ENCODE peak calls at places on chromosomes 13 and 19, in seven cellular contexts. Z is cardiac fibroblast; C is NCI-H345; W is NCI-H1417; P is GM18507; A is hepatocyte; O is activated CD4-positive, alpha-beta T cell treated with anti-CD3 and anti-CD28 coated beads, Interleukin-2, amount 10 ng/mL, durations not matched to agents 7 days and 5 days. K is an unnamed sample.

GRCh38 chr13:95676100-95676774 is 702 bp upstream of the DNAJC3 start:
- DNase-seq in Z (peak), C (peak), W (no peak), P (no peak), A (peak), O (peak), K (peak)

GRCh38 chr13:110517505-110518149 is 43.9 kb downstream of the RAB20 start:
- DNase-seq in Z (no peak), C (no peak), W (no peak), P (no peak), A (peak), O (no peak), K (peak)

GRCh38 chr19:17075860-17076538 is 422 bp downstream of the MYO9B start:
- DNase-seq in Z (peak), C (no peak), W (peak), P (no peak), A (peak), O (peak), K (peak)

GRCh38 chr13:99916366-99917103 is 55.0 kb downstream of the ZIC5 start:
- DNase-seq in Z (peak), C (peak), W (peak), P (peak), A (peak), O (peak), K (peak)

GRCh38 chr19:44737238-44738160 is 11.0 kb upstream of the BCL3 start:
- DNase-seq in Z (peak), C (no peak), W (no peak), P (no peak), A (no peak), O (no peak), K (no peak)

GRCh38 chr13:47901451-47901850 is 99.6 kb downstream of the SUCLA2 start:
- DNase-seq in Z (peak), C (no peak), W (no peak), P (no peak), A (no peak), O (no peak), K (no peak)

GRCh38 chr19:10033614-10034013 is 20.3 kb downstream of the RDH8 start:
- DNase-seq in Z (no peak), C (no peak), W (no peak), P (no peak), A (no peak), O (no peak), K (no peak)

GRCh38 chr13:102599451-102600012 is 2.7 kb downstream of the TPP2 start:
- DNase-seq in Z (no peak), C (no peak), W (no peak), P (no peak), A (no peak), O (peak), K (no peak)

GRCh38 chr19:36547001-36547732 is 19.1 kb upstream of the ZNF260 start:
- DNase-seq in Z (peak), C (no peak), W (peak), P (no peak), A (no peak), O (no peak), K (peak)

GRCh38 chr19:8335343-8336071 is 7.6 kb downstream of the KANK3 start:
- DNase-seq in Z (no peak), C (peak), W (peak), P (no peak), A (no peak), O (no peak), K (no peak)

GRCh38 chr13:20197361-20197834 is 4.7 kb upstream of the GJB2 start:
- DNase-seq in Z (peak), C (peak), W (peak), P (no peak), A (peak), O (peak), K (peak)

GRCh38 chr19:13843104-13843921 is 33.6 kb upstream of the NANOS3 start:
- DNase-seq in Z (peak), C (peak), W (peak), P (no peak), A (peak), O (no peak), K (peak)

GRCh38 chr13:52130641-52131040 is 1.8 kb upstream of the NEK5 start:
- DNase-seq in Z (no peak), C (no peak), W (no peak), P (no peak), A (no peak), O (no peak), K (peak)

GRCh38 chr13:84439108-84439507 is 556.8 kb upstream of the SLITRK1 start:
- DNase-seq in Z (peak), C (no peak), W (no peak), P (no peak), A (no peak), O (no peak), K (peak)

GRCh38 chr19:3335431-3336350 is 30.7 kb upstream of the NFIC start:
- DNase-seq in Z (peak), C (no peak), W (no peak), P (no peak), A (peak), O (no peak), K (peak)

GRCh38 chr13:104408733-104409132 is 1342.5 kb upstream of the SLC10A2 start:
- DNase-seq in Z (no peak), C (no peak), W (no peak), P (no peak), A (no peak), O (no peak), K (no peak)

GRCh38 chr19:17246681-17247425 is 1.1 kb upstream of the NR2F6 start:
- DNase-seq in Z (no peak), C (no peak), W (peak), P (no peak), A (peak), O (no peak), K (peak)

GRCh38 chr13:44355643-44356042 is 18.0 kb upstream of the SERP2 start:
- DNase-seq in Z (no peak), C (no peak), W (no peak), P (no peak), A (no peak), O (no peak), K (no peak)

GRCh38 chr19:18091217-18091608 is 4.5 kb upstream of the IL12RB1 start:
- DNase-seq in Z (no peak), C (no peak), W (no peak), P (peak), A (no peak), O (peak), K (no peak)

GRCh38 chr13:45916036-45916435 is 64.5 kb upstream of the SIAH3 start:
- DNase-seq in Z (no peak), C (no peak), W (no peak), P (no peak), A (no peak), O (no peak), K (no peak)

GRCh38 chr13:83215627-83216026 is 666.6 kb downstream of the SLITRK1 start:
- DNase-seq in Z (peak), C (no peak), W (no peak), P (no peak), A (no peak), O (no peak), K (peak)

GRCh38 chr13:35356572-35356971 is 119.9 kb downstream of the MAB21L1 start:
- DNase-seq in Z (peak), C (no peak), W (no peak), P (no peak), A (no peak), O (no peak), K (no peak)

GRCh38 chr19:41225238-41226052 is 6.4 kb downstream of the AXL start:
- DNase-seq in Z (peak), C (no peak), W (no peak), P (no peak), A (peak), O (no peak), K (peak)

K was measured in MCF 10A.